ENCODE peak calls at places on chromosomes 6 and 20, in six cellular contexts. R is heart right ventricle, V is pancreas, P is Peyer's patch, Y is cardiac muscle cell, N is ovary. G is an unnamed sample.
A peak's percentile ranks its signal among the peaks of the same experiment; 100 is the strongest.

GRCh38 chr20:661474-662288 is 8.7 kb upstream of the SRXN1 start:
- DNase-seq in V (no peak), P (no peak), N (no peak), Y (no peak), R (no peak), G (no peak)

GRCh38 chr20:56469077-56469449 is 636 bp downstream of the RTF2 start:
- DNase-seq in N (no peak), P (no peak), Y (no peak), R (no peak), V (no peak), G (no peak)

GRCh38 chr6:116265081-116265829 is 11.4 kb upstream of the TSPYL4 start:
- DNase-seq in Y (peak; percentile 22), V (peak; percentile 32), N (no peak), P (peak; percentile 59), R (no peak), G (peak; percentile 56)

GRCh38 chr6:13696226-13696625 is 15.4 kb downstream of the RANBP9 start:
- DNase-seq in N (no peak), P (no peak), V (no peak), R (no peak), Y (no peak), G (no peak)

GRCh38 chr20:39823239-39823638 is 861.1 kb downstream of the DHX35 start:
- DNase-seq in V (no peak), N (no peak), Y (peak; percentile 70), P (no peak), R (no peak), G (no peak)

GRCh38 chr6:129460151-129460550 is 249.8 kb downstream of the ARHGAP18 start:
- DNase-seq in Y (no peak), N (no peak), P (no peak), V (no peak), R (no peak), G (no peak)

GRCh38 chr6:139474145-139475108 is 100.0 kb upstream of the CITED2 start:
- DNase-seq in P (no peak), Y (peak; percentile 76), V (no peak), R (peak; percentile 16), N (peak; percentile 37), G (peak; percentile 31)

GRCh38 chr20:55353206-55353605 is 652.1 kb downstream of the CBLN4 start:
- DNase-seq in R (no peak), P (no peak), Y (no peak), N (no peak), V (no peak), G (no peak)

GRCh38 chr6:169858935-169859351 is 107.5 kb downstream of the ERMARD start:
- DNase-seq in N (no peak), P (no peak), Y (no peak), V (no peak), R (no peak), G (no peak)

GRCh38 chr6:73694711-73695411 is 1.1 kb upstream of the CD109 start:
- DNase-seq in V (no peak), R (no peak), N (no peak), Y (peak; percentile 50), P (no peak), G (no peak)

GRCh38 chr6:136607932-136608772 is 57.9 kb upstream of the MAP7 start:
- DNase-seq in Y (peak; percentile 67), P (peak; percentile 67), R (peak; percentile 69), N (no peak), V (peak; percentile 70), G (peak; percentile 94)

GRCh38 chr6:109794201-109794926 is 103.3 kb downstream of the FIG4 start:
- DNase-seq in N (no peak), Y (peak; percentile 19), R (no peak), P (no peak), V (no peak), G (no peak)

GRCh38 chr6:73766040-73766439 is 70.0 kb downstream of the CD109 start:
- DNase-seq in N (no peak), Y (no peak), V (no peak), R (no peak), P (no peak), G (no peak)

GRCh38 chr20:42110301-42110700 is 492.1 kb upstream of the CHD6 start:
- DNase-seq in V (no peak), R (no peak), P (no peak), N (no peak), Y (no peak), G (no peak)

GRCh38 chr6:149642829-149643580 is 5.5 kb downstream of the KATNA1 start:
- DNase-seq in N (no peak), P (no peak), V (no peak), Y (peak; percentile 39), R (no peak), G (no peak)

GRCh38 chr6:12522347-12522746 is 194.2 kb upstream of the PHACTR1 start:
- DNase-seq in P (no peak), V (no peak), N (no peak), Y (peak; percentile 64), R (no peak), G (no peak)

GRCh38 chr20:16243470-16243869 is 329.8 kb downstream of the KIF16B start:
- DNase-seq in P (no peak), R (no peak), V (no peak), Y (no peak), N (no peak), G (no peak)

GRCh38 chr6:35139924-35140524 is 1.1 kb downstream of the TCP11 start:
- DNase-seq in Y (peak; percentile 88), P (no peak), V (no peak), N (peak; percentile 53), R (peak; percentile 55), G (peak; percentile 47)

GRCh38 chr6:69026243-69026642 is 391.2 kb downstream of the ADGRB3 start:
- DNase-seq in Y (no peak), P (no peak), V (no peak), N (no peak), R (no peak), G (no peak)

GRCh38 chr6:6588064-6588923 is at the start of gene LY86:
- DNase-seq in V (no peak), Y (peak; percentile 1), N (no peak), R (peak; percentile 54), P (no peak), G (no peak)

GRCh38 chr6:113315068-113315467 is 542.1 kb upstream of the MARCKS start:
- DNase-seq in N (no peak), V (no peak), R (no peak), P (no peak), Y (no peak), G (no peak)

GRCh38 chr6:84466521-84466920 is 239.1 kb upstream of the CEP162 start:
- DNase-seq in N (no peak), R (no peak), V (no peak), P (no peak), Y (peak; percentile 61), G (no peak)

GRCh38 chr6:105986998-105987397 is 99.1 kb upstream of the PRDM1 start:
- DNase-seq in P (no peak), Y (no peak), R (no peak), V (no peak), N (no peak), G (no peak)

GRCh38 chr6:45650527-45651135 is 272.9 kb upstream of the SUPT3H start:
- DNase-seq in V (no peak), P (no peak), Y (peak; percentile 66), N (no peak), R (no peak), G (no peak)

DNA sequence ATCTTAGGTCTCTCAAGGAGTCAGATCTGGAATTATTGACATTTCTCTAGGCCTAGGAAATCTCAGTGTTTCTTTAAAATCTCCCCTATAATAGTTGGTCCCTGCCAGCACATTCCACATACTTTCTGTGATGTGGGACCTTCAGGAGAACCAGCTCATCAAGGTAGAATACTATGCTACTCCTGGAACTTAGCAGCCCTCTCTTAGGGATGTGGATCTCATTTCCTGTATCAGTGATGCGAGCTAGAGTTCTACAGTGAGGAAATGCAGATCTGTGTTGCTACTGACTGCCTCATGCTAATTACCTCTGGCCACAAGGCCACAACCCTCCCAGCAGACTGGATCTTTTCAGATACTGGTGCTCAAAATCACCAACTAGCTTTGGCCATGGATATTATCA is 193.8 kb downstream of the CLVS2 start:
- DNase-seq in P (no peak), V (no peak), R (no peak), N (no peak), Y (no peak), G (no peak)
- H3K9me3 ChIP-seq in P (no peaks in the 10 kb centered on the region), V (no peaks in the 10 kb centered on the region), R (peaks cover 12% of the 10 kb centered on the region), N (no peaks in the 10 kb centered on the region), Y (no peaks in the 10 kb centered on the region), G (no peaks in the 10 kb centered on the region)

DNA sequence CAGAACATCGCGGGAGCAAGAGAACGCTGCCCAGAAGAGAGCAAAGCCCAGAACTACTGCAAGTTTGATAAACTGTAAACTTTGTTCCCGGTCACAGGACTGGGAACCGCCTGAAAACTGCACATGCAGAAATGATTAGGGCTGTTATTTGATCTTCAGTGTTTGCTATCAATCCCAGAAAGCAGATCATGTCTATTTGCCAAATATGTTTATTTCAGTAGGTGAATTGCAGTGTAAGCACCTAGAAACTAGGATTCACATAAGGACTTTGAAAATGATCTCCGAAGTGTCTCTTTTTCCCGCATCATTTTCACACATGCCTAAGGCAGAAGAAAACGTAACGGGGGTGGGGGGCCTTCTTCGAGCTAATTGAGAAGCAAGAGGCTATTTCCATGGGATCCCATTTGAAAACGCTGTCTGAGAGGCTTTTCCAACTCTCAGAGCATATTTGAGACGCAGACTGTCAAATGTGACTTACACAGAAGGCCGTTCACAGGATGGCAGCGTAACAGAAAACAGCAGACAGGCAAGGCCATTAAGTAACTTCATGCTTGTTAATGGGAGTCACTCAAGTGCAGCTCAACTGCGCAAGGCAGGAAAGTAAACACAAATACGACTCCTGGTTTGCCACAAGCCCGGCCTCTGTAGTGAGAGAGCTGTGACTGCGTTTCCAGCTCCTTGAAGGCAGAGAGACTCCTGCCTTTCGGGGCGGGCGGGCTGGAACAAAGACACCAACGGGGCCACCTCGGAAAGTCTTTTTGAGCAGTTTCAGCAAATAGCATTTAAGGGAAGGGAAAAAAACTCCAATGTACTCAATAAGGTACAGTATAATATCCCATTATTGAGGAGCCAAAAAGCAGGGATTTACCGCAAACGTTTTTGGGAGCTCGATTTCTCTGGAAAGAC is 144.7 kb upstream of the ZNF217 start:
- DNase-seq in R (peak; percentile 59), N (peak; percentile 22), V (peak; percentile 75), P (peak; percentile 78), Y (peak; percentile 85), G (peak; percentile 41)
- H3K4me3 ChIP-seq in R (peak overlapping the region; percentile 24), N (no peak overlapping the region), V (no peak overlapping the region), P (no peak overlapping the region), Y (no peak overlapping the region), G (no peak overlapping the region)

DNA sequence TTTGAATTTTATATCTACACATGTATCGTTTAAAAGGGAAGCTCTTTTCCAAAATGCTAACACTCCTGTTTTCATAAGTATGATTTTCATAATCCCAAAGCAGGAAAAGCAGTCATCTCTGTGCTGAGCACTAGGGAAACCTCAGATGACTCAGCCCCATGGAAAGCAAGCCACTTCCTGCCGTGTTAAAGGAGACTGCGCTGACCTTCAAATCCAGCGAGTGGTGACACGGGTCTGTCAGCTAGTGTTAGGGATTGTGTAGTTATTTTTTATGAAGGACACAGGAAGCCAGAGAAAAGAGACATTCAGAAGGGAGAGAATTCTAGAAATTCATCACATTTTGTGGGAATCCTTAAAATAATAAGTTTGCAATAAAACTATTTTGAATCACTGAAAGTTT is 57.0 kb upstream of the CD93 start:
- DNase-seq in R (peak; percentile 82), Y (peak; percentile 76), V (no peak), P (no peak), N (no peak), G (no peak)
- H3K4me1 ChIP-seq in R (peaks cover 34% of the 10 kb centered on the region), Y (peaks cover 6% of the 10 kb centered on the region), V (no peaks in the 10 kb centered on the region), P (peaks cover 6% of the 10 kb centered on the region), N (peaks cover 15% of the 10 kb centered on the region), G (no peaks in the 10 kb centered on the region)

DNA sequence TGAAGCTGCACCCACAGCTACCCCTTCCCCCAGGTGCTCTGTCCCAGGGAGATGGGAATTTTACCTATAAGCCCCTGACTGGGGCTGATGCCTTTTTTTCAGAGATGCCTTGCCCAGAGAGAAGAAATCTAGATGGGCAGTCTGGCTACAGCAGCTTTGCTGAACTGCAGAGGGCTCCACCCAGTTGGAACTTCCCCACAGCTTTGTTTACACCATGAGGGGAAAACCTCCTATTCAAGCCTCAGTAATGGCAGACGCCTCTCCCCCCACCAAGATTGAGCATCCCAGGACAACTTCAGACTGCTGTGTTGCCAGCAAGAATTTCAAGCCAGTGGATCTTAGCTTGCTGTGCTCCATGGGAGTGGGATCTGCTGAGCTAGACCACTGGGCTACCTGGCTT is 122.6 kb upstream of the MOCS1 start:
- DNase-seq in V (no peak), N (no peak), R (no peak), Y (no peak), P (no peak), G (no peak)
- H3K9me3 ChIP-seq in V (no peaks in the 10 kb centered on the region), N (no peaks in the 10 kb centered on the region), R (peaks cover 5% of the 10 kb centered on the region), Y (no peaks in the 10 kb centered on the region), P (no peaks in the 10 kb centered on the region), G (no peaks in the 10 kb centered on the region)

G was measured in colonic mucosa.